ENCODE peak calls at places on chromosomes 11 and 22, in seven cellular contexts. One of them, this sample, is unnamed. For H3K27me3 and H3K36me3, the result is how much of the 10 kb centered on the place peaks cover.

GRCh38 chr11:120717042-120717441 is 205.5 kb downstream of the GRIK4 start:
- DNase-seq in stomach: no peak
- DNase-seq in neuronal stem cell: no peak
- DNase-seq in colonic mucosa: no peak
- DNase-seq in GM23248: no peak
- DNase-seq in NT2/D1: no peak
- DNase-seq in hepatocyte: no peak
- DNase-seq in this sample: no peak

GRCh38 chr11:16902979-16903378 is 111.2 kb downstream of the PLEKHA7 start:
- DNase-seq in stomach: no peak
- DNase-seq in neuronal stem cell: no peak
- DNase-seq in colonic mucosa: no peak
- DNase-seq in GM23248: no peak
- DNase-seq in NT2/D1: no peak
- DNase-seq in hepatocyte: no peak
- DNase-seq in this sample: no peak

GRCh38 chr11:35334385-35335090 is 84.8 kb downstream of the SLC1A2 start:
- DNase-seq in stomach: no peak
- DNase-seq in neuronal stem cell: no peak
- DNase-seq in colonic mucosa: no peak
- DNase-seq in GM23248: peak
- DNase-seq in NT2/D1: no peak
- DNase-seq in hepatocyte: peak
- DNase-seq in this sample: no peak

GRCh38 chr11:113644605-113645004 is 61.5 kb downstream of the TMPRSS5 start:
- DNase-seq in stomach: no peak
- DNase-seq in neuronal stem cell: no peak
- DNase-seq in colonic mucosa: no peak
- DNase-seq in GM23248: no peak
- DNase-seq in NT2/D1: no peak
- DNase-seq in hepatocyte: no peak
- DNase-seq in this sample: no peak

GRCh38 chr11:70568504-70569172 is 170.3 kb downstream of the CTTN start:
- DNase-seq in stomach: no peak
- DNase-seq in neuronal stem cell: no peak
- DNase-seq in colonic mucosa: peak
- DNase-seq in GM23248: peak
- DNase-seq in NT2/D1: peak
- DNase-seq in hepatocyte: peak
- DNase-seq in this sample: peak

GRCh38 chr11:118277312-118277711 is 13.2 kb upstream of the MPZL2 start:
- DNase-seq in stomach: peak
- DNase-seq in neuronal stem cell: no peak
- DNase-seq in colonic mucosa: no peak
- DNase-seq in GM23248: peak
- DNase-seq in NT2/D1: no peak
- DNase-seq in hepatocyte: no peak
- DNase-seq in this sample: peak

GRCh38 chr22:33883961-33884808 is 36.1 kb downstream of the LARGE1 start:
- DNase-seq in stomach: no peak
- DNase-seq in neuronal stem cell: no peak
- DNase-seq in colonic mucosa: no peak
- DNase-seq in GM23248: no peak
- DNase-seq in NT2/D1: no peak
- DNase-seq in hepatocyte: no peak
- DNase-seq in this sample: no peak

GRCh38 chr11:118918686-118919280 is 6.9 kb downstream of the BCL9L start:
- DNase-seq in stomach: no peak
- DNase-seq in neuronal stem cell: no peak
- DNase-seq in colonic mucosa: no peak
- DNase-seq in GM23248: peak
- DNase-seq in NT2/D1: no peak
- DNase-seq in hepatocyte: peak
- DNase-seq in this sample: no peak

GRCh38 chr11:26993965-26994446 is at the start of gene FIBIN:
- DNase-seq in stomach: no peak
- DNase-seq in neuronal stem cell: no peak
- DNase-seq in colonic mucosa: no peak
- DNase-seq in GM23248: peak
- DNase-seq in NT2/D1: no peak
- DNase-seq in hepatocyte: peak
- DNase-seq in this sample: peak

GRCh38 chr11:65388731-65389130 is 2.3 kb downstream of the FRMD8 start:
- DNase-seq in stomach: no peak
- DNase-seq in neuronal stem cell: no peak
- DNase-seq in colonic mucosa: no peak
- DNase-seq in GM23248: peak
- DNase-seq in NT2/D1: no peak
- DNase-seq in hepatocyte: no peak
- DNase-seq in this sample: no peak

GRCh38 chr11:115580416-115580815 is 76.2 kb upstream of the CADM1 start:
- DNase-seq in stomach: no peak
- DNase-seq in neuronal stem cell: no peak
- DNase-seq in colonic mucosa: no peak
- DNase-seq in GM23248: no peak
- DNase-seq in NT2/D1: no peak
- DNase-seq in hepatocyte: no peak
- DNase-seq in this sample: no peak

GRCh38 chr11:57175478-57175877 is 6.3 kb upstream of the LRRC55 start:
- DNase-seq in stomach: no peak
- DNase-seq in neuronal stem cell: no peak
- DNase-seq in colonic mucosa: no peak
- DNase-seq in GM23248: no peak
- DNase-seq in NT2/D1: no peak
- DNase-seq in hepatocyte: no peak
- DNase-seq in this sample: no peak

GRCh38 chr11:12167098-12167999 is 57.0 kb downstream of the MICAL2 start:
- DNase-seq in stomach: no peak
- DNase-seq in neuronal stem cell: no peak
- DNase-seq in colonic mucosa: peak
- DNase-seq in GM23248: peak
- DNase-seq in NT2/D1: no peak
- DNase-seq in hepatocyte: peak
- DNase-seq in this sample: peak

GRCh38 chr22:48179571-48180546 is 1417.4 kb downstream of the TBC1D22A start:
- DNase-seq in stomach: no peak
- DNase-seq in neuronal stem cell: no peak
- DNase-seq in colonic mucosa: no peak
- DNase-seq in GM23248: no peak
- DNase-seq in NT2/D1: no peak
- DNase-seq in hepatocyte: no peak
- DNase-seq in this sample: no peak

GRCh38 chr11:75768909-75769771 is 562 bp downstream of the DGAT2 start:
- DNase-seq in stomach: no peak
- DNase-seq in neuronal stem cell: no peak
- DNase-seq in colonic mucosa: peak
- DNase-seq in GM23248: peak
- DNase-seq in NT2/D1: no peak
- DNase-seq in hepatocyte: no peak
- DNase-seq in this sample: no peak

GRCh38 chr22:42439821-42440674 is 7.8 kb upstream of the NFAM1 start:
- DNase-seq in stomach: peak
- DNase-seq in neuronal stem cell: no peak
- DNase-seq in colonic mucosa: peak
- DNase-seq in GM23248: peak
- DNase-seq in NT2/D1: no peak
- DNase-seq in hepatocyte: no peak
- DNase-seq in this sample: peak

GRCh38 chr22:20945578-20945934 is 21.5 kb upstream of the AIFM3 start:
- DNase-seq in stomach: no peak
- DNase-seq in neuronal stem cell: no peak
- DNase-seq in colonic mucosa: no peak
- DNase-seq in GM23248: no peak
- DNase-seq in NT2/D1: no peak
- DNase-seq in hepatocyte: no peak
- DNase-seq in this sample: no peak

GRCh38 chr22:20773793-20774212 is at the start of gene SERPIND1:
- DNase-seq in stomach: no peak
- DNase-seq in neuronal stem cell: no peak
- DNase-seq in colonic mucosa: no peak
- DNase-seq in GM23248: no peak
- DNase-seq in NT2/D1: no peak
- DNase-seq in hepatocyte: peak
- DNase-seq in this sample: no peak

GRCh38 chr11:17394743-17395390 is 6.4 kb upstream of the KCNJ11 start:
- DNase-seq in stomach: no peak
- DNase-seq in neuronal stem cell: no peak
- DNase-seq in colonic mucosa: no peak
- DNase-seq in GM23248: no peak
- DNase-seq in NT2/D1: no peak
- DNase-seq in hepatocyte: no peak
- DNase-seq in this sample: no peak

GRCh38 chr11:31492320-31492913 is 17.0 kb downstream of the IMMP1L start:
- DNase-seq in stomach: no peak
- DNase-seq in neuronal stem cell: no peak
- DNase-seq in colonic mucosa: no peak
- DNase-seq in GM23248: peak
- DNase-seq in NT2/D1: no peak
- DNase-seq in hepatocyte: no peak
- DNase-seq in this sample: peak

GRCh38 chr22:49923445-49923844 is 5.0 kb downstream of the CRELD2 start:
- DNase-seq in stomach: no peak
- DNase-seq in neuronal stem cell: no peak
- DNase-seq in colonic mucosa: no peak
- DNase-seq in GM23248: no peak
- DNase-seq in NT2/D1: no peak
- DNase-seq in hepatocyte: no peak
- DNase-seq in this sample: no peak

GRCh38 chr22:31247726-31248125 is 35.6 kb downstream of the LIMK2 start:
- DNase-seq in stomach: no peak
- DNase-seq in neuronal stem cell: no peak
- DNase-seq in colonic mucosa: no peak
- DNase-seq in GM23248: no peak
- DNase-seq in NT2/D1: no peak
- DNase-seq in hepatocyte: no peak
- DNase-seq in this sample: no peak
- H3K4me3 ChIP-seq in stomach: peak
- H3K4me3 ChIP-seq in neuronal stem cell: no peak
- H3K4me3 ChIP-seq in colonic mucosa: no peak
- H3K4me3 ChIP-seq in GM23248: peak
- H3K4me3 ChIP-seq in NT2/D1: peak
- H3K4me3 ChIP-seq in hepatocyte: no peak
- H3K4me3 ChIP-seq in this sample: no peak

DNA sequence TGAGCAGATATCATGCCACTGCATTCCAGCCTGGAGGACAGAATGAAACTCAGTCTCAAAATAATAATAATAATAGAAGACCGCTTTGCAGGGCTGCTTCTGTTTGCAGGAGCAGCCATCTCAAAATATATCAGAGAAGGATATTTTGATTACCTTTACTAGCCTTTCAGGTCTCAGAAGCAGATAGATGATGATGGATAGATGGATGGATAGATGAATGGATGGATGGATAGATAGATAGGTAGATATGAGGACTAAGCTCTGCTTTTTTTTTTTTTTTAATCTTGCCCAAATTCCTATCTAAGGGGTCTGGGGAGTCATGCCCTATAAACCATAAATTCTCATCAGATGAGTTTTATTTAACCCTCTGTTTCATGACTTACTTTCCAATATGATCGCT is 18.5 kb downstream of the APOBEC3H start:
- DNase-seq in stomach: no peak
- DNase-seq in neuronal stem cell: no peak
- DNase-seq in colonic mucosa: no peak
- DNase-seq in GM23248: no peak
- DNase-seq in NT2/D1: no peak
- DNase-seq in hepatocyte: no peak
- DNase-seq in this sample: no peak
- H3K27me3 ChIP-seq in stomach: under half
- H3K27me3 ChIP-seq in neuronal stem cell: under half
- H3K27me3 ChIP-seq in colonic mucosa: under half
- H3K27me3 ChIP-seq in GM23248: under half
- H3K27me3 ChIP-seq in NT2/D1: under half
- H3K27me3 ChIP-seq in hepatocyte: under half
- H3K27me3 ChIP-seq in this sample: under half

GRCh38 chr11:68416070-68416578 is 44.4 kb upstream of the PPP6R3 start:
- DNase-seq in stomach: no peak
- DNase-seq in neuronal stem cell: no peak
- DNase-seq in colonic mucosa: no peak
- DNase-seq in GM23248: no peak
- DNase-seq in NT2/D1: no peak
- DNase-seq in hepatocyte: no peak
- DNase-seq in this sample: no peak
- H3K36me3 ChIP-seq in stomach: half or more
- H3K36me3 ChIP-seq in neuronal stem cell: half or more
- H3K36me3 ChIP-seq in colonic mucosa: under half
- H3K36me3 ChIP-seq in GM23248: under half
- H3K36me3 ChIP-seq in NT2/D1: half or more
- H3K36me3 ChIP-seq in hepatocyte: under half
- H3K36me3 ChIP-seq in this sample: under half

GRCh38 chr11:4607782-4608666 is at the start of gene TRIM68:
- DNase-seq in stomach: peak
- DNase-seq in neuronal stem cell: peak
- DNase-seq in colonic mucosa: peak
- DNase-seq in GM23248: peak
- DNase-seq in NT2/D1: peak
- DNase-seq in hepatocyte: peak
- DNase-seq in this sample: peak

GRCh38 chr11:4610258-4610935 is 2.4 kb upstream of the TRIM68 start:
- DNase-seq in stomach: no peak
- DNase-seq in neuronal stem cell: no peak
- DNase-seq in colonic mucosa: no peak
- DNase-seq in GM23248: peak
- DNase-seq in NT2/D1: no peak
- DNase-seq in hepatocyte: no peak
- DNase-seq in this sample: no peak

GRCh38 chr11:4605057-4605456 is 3.0 kb downstream of the TRIM68 start:
- DNase-seq in stomach: no peak
- DNase-seq in neuronal stem cell: no peak
- DNase-seq in colonic mucosa: no peak
- DNase-seq in GM23248: no peak
- DNase-seq in NT2/D1: no peak
- DNase-seq in hepatocyte: no peak
- DNase-seq in this sample: no peak

GRCh38 chr11:4607111-4607510 is 920 bp downstream of the TRIM68 start:
- DNase-seq in stomach: no peak
- DNase-seq in neuronal stem cell: no peak
- DNase-seq in colonic mucosa: no peak
- DNase-seq in GM23248: peak
- DNase-seq in NT2/D1: no peak
- DNase-seq in hepatocyte: no peak
- DNase-seq in this sample: no peak

DNA sequence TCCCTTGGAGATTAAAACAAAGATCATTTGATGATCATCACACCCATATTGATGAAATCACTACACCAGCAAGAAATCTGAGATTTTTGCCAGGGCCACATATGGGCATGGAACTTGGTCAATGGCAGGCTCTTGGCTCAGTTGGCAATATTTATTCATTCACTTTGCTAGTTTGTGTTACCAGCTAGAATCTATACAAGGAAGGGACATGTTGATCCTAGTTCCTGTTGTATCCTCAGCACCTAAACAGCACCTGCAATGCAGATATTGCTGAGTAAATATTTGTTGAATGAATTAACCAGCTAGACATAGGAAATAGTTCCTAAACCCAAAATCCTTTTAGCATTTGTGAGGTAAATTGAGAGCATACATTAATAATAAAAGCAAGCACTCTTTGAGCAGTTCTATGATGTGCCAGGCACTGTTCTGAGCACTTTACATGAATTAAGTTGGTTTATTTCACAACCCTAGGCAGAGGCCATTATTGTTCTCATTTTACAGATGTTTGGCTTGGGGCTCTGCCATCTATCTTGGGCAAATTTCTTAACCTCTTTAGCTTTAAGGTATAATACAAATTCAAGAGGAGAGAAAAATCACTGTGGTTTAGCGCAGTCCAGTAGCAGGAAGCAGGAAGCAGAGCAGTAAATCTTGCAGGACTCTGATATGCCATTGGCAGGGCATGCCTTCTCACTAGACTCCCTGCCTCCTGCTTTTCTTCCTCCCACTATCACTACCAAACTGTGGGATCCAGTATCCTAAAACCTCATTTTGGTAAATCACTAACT is 1.6 kb downstream of the TRIM68 start:
- DNase-seq in stomach: no peak
- DNase-seq in neuronal stem cell: no peak
- DNase-seq in colonic mucosa: peak
- DNase-seq in GM23248: peak
- DNase-seq in NT2/D1: no peak
- DNase-seq in hepatocyte: no peak
- DNase-seq in this sample: no peak
- H3K4me3 ChIP-seq in stomach: peak
- H3K4me3 ChIP-seq in neuronal stem cell: no peak
- H3K4me3 ChIP-seq in colonic mucosa: peak
- H3K4me3 ChIP-seq in GM23248: peak
- H3K4me3 ChIP-seq in NT2/D1: no peak
- H3K4me3 ChIP-seq in hepatocyte: peak
- H3K4me3 ChIP-seq in this sample: no peak

This sample was measured in MG63.